ENCODE peak calls at places on chromosomes 2 and 18, in five cellular contexts. V, U, A, T and B are unnamed samples.

GRCh38 chr2:85248741-85249524 is 78.9 kb downstream of the TGOLN2 start:
- DNase-seq in A (peak), T (no peak), U (no peak), V (no peak), B (peak)

GRCh38 chr18:9712606-9713005 is 4.5 kb downstream of the RAB31 start:
- DNase-seq in V (no peak), T (no peak), U (no peak), A (no peak), B (no peak)

GRCh38 chr2:228540976-228541375 is 359.5 kb upstream of the SPHKAP start:
- DNase-seq in U (no peak), A (no peak), T (no peak), V (no peak), B (no peak)

GRCh38 chr2:210963386-210963785 is 407.0 kb downstream of the CPS1 start:
- DNase-seq in V (no peak), T (no peak), U (no peak), A (no peak), B (no peak)

GRCh38 chr2:179170897-179171296 is 93.7 kb downstream of the SESTD1 start:
- DNase-seq in A (no peak), V (no peak), U (no peak), T (no peak), B (no peak)

GRCh38 chr2:217685255-217685605 is 317.6 kb downstream of the TNS1 start:
- DNase-seq in V (no peak), U (peak), A (peak), T (peak), B (peak)

GRCh38 chr2:151973901-151974199 is 125.0 kb downstream of the CACNB4 start:
- DNase-seq in A (no peak), T (no peak), V (no peak), U (no peak), B (peak)

GRCh38 chr2:183868707-183869106 is 729.6 kb upstream of the ZNF804A start:
- DNase-seq in V (no peak), U (no peak), A (no peak), T (no peak), B (peak)

GRCh38 chr2:203804070-203804469 is 63.5 kb upstream of the CTLA4 start:
- DNase-seq in A (peak), T (no peak), U (no peak), V (no peak), B (peak)

GRCh38 chr2:10428936-10429335 is 19.2 kb downstream of the ODC1 start:
- DNase-seq in V (no peak), T (no peak), A (no peak), U (no peak), B (no peak)

GRCh38 chr2:232534940-232535735 is 4.4 kb upstream of the CHRNG start:
- DNase-seq in V (no peak), U (no peak), A (no peak), T (peak), B (no peak)

GRCh38 chr18:13051159-13051558 is 60.0 kb downstream of the CEP192 start:
- DNase-seq in V (no peak), T (no peak), A (no peak), U (no peak), B (peak)

GRCh38 chr2:72561621-72562318 is 264.1 kb downstream of the EXOC6B start:
- DNase-seq in T (no peak), U (no peak), V (no peak), A (peak), B (peak)

GRCh38 chr2:241843321-241844065 is 15.2 kb downstream of the PDCD1 start:
- DNase-seq in T (no peak), U (peak), A (no peak), V (no peak), B (no peak)

GRCh38 chr2:191845248-191845715 is 1.6 kb downstream of the CAVIN2 start:
- DNase-seq in A (no peak), U (peak), T (no peak), V (no peak), B (no peak)

GRCh38 chr2:191848771-191849726 is 2.2 kb upstream of the CAVIN2 start:
- DNase-seq in A (no peak), U (no peak), T (no peak), V (no peak), B (no peak)

GRCh38 chr2:191847764-191848163 is 876 bp upstream of the CAVIN2 start:
- DNase-seq in V (no peak), A (no peak), T (no peak), U (no peak), B (no peak)

GRCh38 chr2:191845876-191846786 is 757 bp downstream of the CAVIN2 start:
- DNase-seq in T (no peak), V (no peak), U (peak), A (no peak), B (no peak)

GRCh38 chr2:191846787-191847620 is at the start of gene CAVIN2:
- DNase-seq in V (no peak), U (peak), A (peak), T (no peak), B (peak)
- TF ChIP-seq CTCF in V (no peak), U (no peak), A (no peak), T (no peak), B (no peak)

GRCh38 chr2:199404841-199405240 is 52.9 kb downstream of the SATB2 start:
- DNase-seq in T (no peak), U (no peak), A (no peak), V (no peak), B (peak)

GRCh38 chr2:199409705-199410104 is 48.0 kb downstream of the SATB2 start:
- DNase-seq in T (no peak), V (no peak), U (no peak), A (no peak), B (no peak)

GRCh38 chr2:199410130-199410529 is 47.6 kb downstream of the SATB2 start:
- DNase-seq in A (no peak), T (no peak), V (no peak), U (no peak), B (peak)

GRCh38 chr2:199407421-199407820 is 50.3 kb downstream of the SATB2 start:
- DNase-seq in V (no peak), T (no peak), A (no peak), U (no peak), B (no peak)

GRCh38 chr2:199405241-199405640 is 52.5 kb downstream of the SATB2 start:
- DNase-seq in A (no peak), T (no peak), V (no peak), U (no peak), B (no peak)
- TF ChIP-seq CTCF in A (peak), T (peak), V (no peak), U (no peak), B (peak)

GRCh38 chr2:189628817-189629552 is 32.3 kb upstream of the ASNSD1 start:
- DNase-seq in A (no peak), T (no peak), V (no peak), U (no peak), B (peak)

GRCh38 chr2:189635353-189635752 is 25.9 kb upstream of the ASNSD1 start:
- DNase-seq in A (no peak), V (no peak), U (no peak), T (no peak), B (no peak)

GRCh38 chr2:189629553-189630453 is 31.5 kb upstream of the ASNSD1 start:
- DNase-seq in V (no peak), U (no peak), A (no peak), T (no peak), B (peak)

GRCh38 chr2:189631849-189632248 is 29.4 kb upstream of the ASNSD1 start:
- DNase-seq in U (no peak), A (no peak), T (no peak), V (no peak), B (no peak)

DNA sequence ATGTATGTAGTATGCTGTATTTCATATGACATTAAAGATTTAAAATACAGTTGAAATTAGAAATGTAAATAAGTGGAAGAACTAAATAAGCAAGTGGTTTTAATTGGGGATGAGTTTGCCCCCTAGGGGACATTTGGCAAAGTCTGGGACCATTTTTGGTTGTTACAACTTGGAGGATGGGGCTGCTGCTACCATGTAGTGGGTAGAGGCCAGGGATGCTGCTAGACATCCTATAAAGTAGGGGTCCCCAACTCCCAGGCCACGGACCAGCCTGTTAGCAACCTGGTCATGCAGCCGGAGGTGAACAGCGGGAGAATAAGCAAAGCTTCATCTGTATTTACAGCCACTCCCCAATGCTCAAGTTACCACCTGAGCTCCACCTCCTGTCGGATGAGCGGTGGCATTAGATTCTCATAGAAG is 27.9 kb upstream of the ASNSD1 start:
- DNase-seq in A (no peak), V (no peak), U (no peak), T (no peak), B (no peak)
- TF ChIP-seq CTCF in A (peak), V (peak), U (peak), T (peak), B (peak)

GRCh38 chr2:127143851-127144782 is 37.2 kb upstream of the BIN1 start:
- DNase-seq in V (no peak), U (no peak), T (no peak), A (no peak), B (peak)
- TF ChIP-seq CTCF in V (no peak), U (no peak), T (no peak), A (no peak), B (no peak)